ENCODE peak calls at places on chromosomes 16 and 17, in four cellular contexts. P, H, D and X are unnamed samples. For H3K79me1, the result is how much of the 10 kb centered on the place peaks cover.

GRCh38 chr17:921161-921560 is 58.4 kb downstream of the NXN start:
- DNase-seq in P (no peak), H (no peak), D (no peak), X (no peak)

GRCh38 chr17:31216053-31216751 is 80.8 kb downstream of the OMG start:
- DNase-seq in P (no peak), H (peak), D (no peak), X (peak)

GRCh38 chr17:79094261-79094660 is 19.6 kb downstream of the ENGASE start:
- DNase-seq in P (no peak), H (no peak), D (no peak), X (no peak)

GRCh38 chr17:70677783-70678647 is 508.7 kb downstream of the KCNJ2 start:
- DNase-seq in P (no peak), H (no peak), D (peak), X (peak)

GRCh38 chr17:19238167-19238505 is 970 bp downstream of the EPN2 start:
- DNase-seq in P (peak), H (peak), D (peak), X (peak)

GRCh38 chr17:62966426-62967110 is 533 bp downstream of the TANC2 start:
- DNase-seq in P (peak), H (peak), D (peak), X (peak)

GRCh38 chr16:82156761-82157654 is 13.0 kb downstream of the MPHOSPH6 start:
- DNase-seq in P (no peak), H (peak), D (no peak), X (no peak)

GRCh38 chr17:74852237-74853047 is 7.2 kb downstream of the GRIN2C start:
- DNase-seq in P (peak), H (no peak), D (peak), X (peak)

GRCh38 chr16:69893086-69893485 is 58.0 kb upstream of the CLEC18A start:
- DNase-seq in P (no peak), H (no peak), D (no peak), X (no peak)

GRCh38 chr16:79380990-79381389 is 219.5 kb downstream of the MAF start:
- DNase-seq in P (no peak), H (peak), D (no peak), X (no peak)

GRCh38 chr17:40071720-40072480 is 9.1 kb downstream of the THRA start:
- DNase-seq in P (no peak), H (peak), D (peak), X (no peak)

GRCh38 chr16:27515874-27516353 is 33.8 kb downstream of the GTF3C1 start:
- DNase-seq in P (peak), H (peak), D (peak), X (peak)

GRCh38 chr16:69315486-69316311 is 4.5 kb downstream of the VPS4A start:
- DNase-seq in P (no peak), H (no peak), D (no peak), X (no peak)

GRCh38 chr17:48814504-48814903 is 2.5 kb downstream of the TTLL6 start:
- DNase-seq in P (peak), H (peak), D (peak), X (peak)

GRCh38 chr16:13109171-13109570 is 207.8 kb downstream of the SHISA9 start:
- DNase-seq in P (no peak), H (no peak), D (no peak), X (no peak)

GRCh38 chr17:7712111-7712771 is 5.3 kb upstream of the DNAH2 start:
- DNase-seq in P (peak), H (no peak), D (peak), X (peak)

GRCh38 chr17:68718924-68719323 is 117.8 kb upstream of the FAM20A start:
- DNase-seq in P (no peak), H (no peak), D (no peak), X (no peak)

GRCh38 chr16:56327929-56328258 is 97.5 kb downstream of the AMFR start:
- DNase-seq in P (no peak), H (no peak), D (no peak), X (no peak)

GRCh38 chr17:5587431-5588032 is 3.2 kb upstream of the NLRP1 start:
- DNase-seq in P (no peak), H (peak), D (no peak), X (peak)

GRCh38 chr17:46109603-46110189 is 83.5 kb downstream of the KANSL1 start:
- DNase-seq in P (no peak), H (no peak), D (no peak), X (no peak)

GRCh38 chr17:57352658-57353057 is 96.3 kb downstream of the MSI2 start:
- DNase-seq in P (no peak), H (no peak), D (no peak), X (no peak)

GRCh38 chr16:52068447-52069074 is 478.4 kb downstream of the TOX3 start:
- DNase-seq in P (peak), H (peak), D (peak), X (peak)

GRCh38 chr16:66552288-66553143 is at the start of gene CKLF:
- DNase-seq in P (peak), H (peak), D (peak), X (peak)
- H3K79me1 ChIP-seq in P (under half), H (under half), D (under half), X (under half)

GRCh38 chr17:41546819-41547218 is 18.7 kb upstream of the KRT19 start:
- DNase-seq in P (no peak), H (no peak), D (no peak), X (no peak)

GRCh38 chr17:41544497-41544896 is 16.4 kb upstream of the KRT19 start:
- DNase-seq in P (no peak), H (no peak), D (no peak), X (no peak)

GRCh38 chr17:41547378-41547841 is 19.3 kb upstream of the KRT19 start:
- DNase-seq in P (no peak), H (no peak), D (no peak), X (no peak)

GRCh38 chr17:41544935-41545334 is 16.8 kb upstream of the KRT19 start:
- DNase-seq in P (no peak), H (no peak), D (no peak), X (no peak)

GRCh38 chr17:41545829-41546410 is 17.8 kb upstream of the KRT19 start:
- DNase-seq in P (no peak), H (no peak), D (no peak), X (no peak)
- H2AK5ac ChIP-seq in P (no peak), H (peak), D (no peak), X (no peak)

GRCh38 chr17:1967092-1967662 is 58.0 kb downstream of the RTN4RL1 start:
- DNase-seq in P (peak), H (no peak), D (peak), X (peak)
- H3K9ac ChIP-seq in P (no peak), H (no peak), D (no peak), X (no peak)

DNA sequence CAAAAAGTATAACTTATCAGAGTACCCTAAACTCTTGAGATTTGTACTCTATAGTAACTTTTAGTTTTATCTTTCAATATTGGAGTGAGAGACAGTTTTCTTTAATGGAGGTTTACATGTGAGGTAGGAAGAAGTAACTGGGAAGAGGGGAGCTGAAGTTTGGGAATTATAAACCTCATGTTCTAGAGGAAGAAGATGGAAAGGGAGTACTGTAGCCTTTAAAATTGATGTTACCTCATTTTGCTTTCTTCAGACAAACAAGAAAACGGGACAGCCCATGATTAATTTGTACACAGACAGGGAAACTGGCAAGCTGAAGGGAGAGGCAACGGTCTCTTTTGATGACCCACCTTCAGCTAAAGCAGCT is 9.5 kb downstream of the FUS start:
- DNase-seq in P (no peak), H (no peak), D (no peak), X (no peak)
- H3K79me1 ChIP-seq in P (under half), H (under half), D (under half), X (under half)

GRCh38 chr16:84511821-84512220 is 7.4 kb upstream of the MEAK7 start:
- DNase-seq in P (no peak), H (no peak), D (no peak), X (no peak)
- H2AK5ac ChIP-seq in P (peak), H (peak), D (no peak), X (no peak)